ENCODE peak calls at places on chromosomes 6 and 20, in four cellular contexts. G is brain microvascular endothelial cell, W is astrocyte of the spinal cord, P is spleen. N is an unnamed sample.

GRCh38 chr6:49676671-49677281 is 36.6 kb downstream of the CRISP2 start:
- DNase-seq in G (no peak), W (no peak), P (no peak), N (peak; percentile 12)

GRCh38 chr6:142842423-142843261 is 102.3 kb downstream of the HIVEP2 start:
- DNase-seq in G (peak; percentile 92), W (peak; percentile 70), P (no peak), N (peak; percentile 60)

GRCh38 chr6:148221580-148221979 is 121.1 kb upstream of the SASH1 start:
- DNase-seq in G (no peak), W (no peak), P (no peak), N (no peak)

GRCh38 chr6:35469711-35470662 is 1.8 kb downstream of the RPL10A start:
- DNase-seq in G (no peak), W (no peak), P (no peak), N (no peak)

GRCh38 chr20:1341561-1342265 is 12.8 kb upstream of the SDCBP2 start:
- DNase-seq in G (peak; percentile 70), W (peak; percentile 31), P (peak; percentile 8), N (peak; percentile 82)

GRCh38 chr20:39775110-39775509 is 813.0 kb downstream of the DHX35 start:
- DNase-seq in G (peak; percentile 40), W (peak; percentile 94), P (no peak), N (peak; percentile 46)

GRCh38 chr6:140537834-140538680 is 1163.6 kb upstream of the CITED2 start:
- DNase-seq in G (peak; percentile 97), W (peak; percentile 98), P (no peak), N (peak; percentile 96)

GRCh38 chr20:63744158-63744557 is 4.6 kb downstream of the SLC2A4RG start:
- DNase-seq in G (no peak), W (no peak), P (no peak), N (no peak)

GRCh38 chr6:143961868-143962643 is 46.0 kb downstream of the PLAGL1 start:
- DNase-seq in G (no peak), W (no peak), P (no peak), N (no peak)

GRCh38 chr6:44681782-44682181 is 294.3 kb downstream of the CDC5L start:
- DNase-seq in G (peak; percentile 45), W (peak; percentile 65), P (no peak), N (no peak)

GRCh38 chr6:170188571-170189001 is 102.3 kb downstream of the DLL1 start:
- DNase-seq in G (no peak), W (no peak), P (peak; percentile 68), N (no peak)

GRCh38 chr20:8244637-8245036 is 112.6 kb downstream of the PLCB1 start:
- DNase-seq in G (peak; percentile 53), W (peak; percentile 60), P (no peak), N (peak; percentile 92)

GRCh38 chr6:89843070-89843469 is 13.4 kb downstream of the CASP8AP2 start:
- DNase-seq in G (no peak), W (peak; percentile 39), P (no peak), N (peak; percentile 17)

GRCh38 chr6:47203266-47203967 is 106.3 kb downstream of the TNFRSF21 start:
- DNase-seq in G (no peak), W (no peak), P (no peak), N (no peak)

GRCh38 chr6:163415620-163416379 is 1.3 kb downstream of the QKI start:
- DNase-seq in G (peak; percentile 45), W (peak; percentile 73), P (peak; percentile 90), N (peak; percentile 62)

GRCh38 chr6:129730477-129731165 is 20.6 kb upstream of the ARHGAP18 start:
- DNase-seq in G (no peak), W (peak; percentile 53), P (no peak), N (peak; percentile 57)

GRCh38 chr6:52162940-52163908 is 23.0 kb upstream of the IL17A start:
- DNase-seq in G (no peak), W (peak; percentile 4), P (no peak), N (peak; percentile 19)

GRCh38 chr6:49551126-49551865 is 828 bp downstream of the C6orf141 start:
- DNase-seq in G (no peak), W (peak; percentile 33), P (no peak), N (no peak)

GRCh38 chr6:155466546-155466945 is 10.9 kb upstream of the NOX3 start:
- DNase-seq in G (no peak), W (no peak), P (no peak), N (no peak)

GRCh38 chr6:7203939-7204338 is 96.2 kb downstream of the RREB1 start:
- DNase-seq in G (no peak), W (no peak), P (no peak), N (no peak)

GRCh38 chr6:70246118-70246517 is 56.8 kb downstream of the COL9A1 start:
- DNase-seq in G (no peak), W (no peak), P (no peak), N (no peak)

GRCh38 chr6:153231048-153231635 is 100.1 kb upstream of the RGS17 start:
- DNase-seq in G (peak; percentile 66), W (peak; percentile 55), P (no peak), N (peak; percentile 63)

GRCh38 chr20:51412991-51413471 is 129.5 kb downstream of the NFATC2 start:
- DNase-seq in G (no peak), W (peak; percentile 14), P (no peak), N (no peak)

GRCh38 chr6:42960243-42961019 is at the start of gene GNMT:
- DNase-seq in G (no peak), W (no peak), P (peak; percentile 89), N (no peak)

GRCh38 chr6:75431379-75431778 is 62.2 kb downstream of the FILIP1 start:
- DNase-seq in G (peak; percentile 62), W (peak; percentile 49), P (no peak), N (no peak)

GRCh38 chr20:58330692-58331091 is 21.2 kb downstream of the RAB22A start:
- DNase-seq in G (no peak), W (peak; percentile 9), P (no peak), N (peak; percentile 38)

GRCh38 chr20:36528176-36528874 is 13.0 kb upstream of the MYL9 start:
- DNase-seq in G (no peak), W (no peak), P (no peak), N (no peak)

GRCh38 chr6:56661298-56661697 is 18.6 kb upstream of the DST start:
- DNase-seq in G (no peak), W (no peak), P (no peak), N (no peak)

GRCh38 chr6:85372188-85372914 is 77.5 kb upstream of the NT5E start:
- DNase-seq in G (no peak), W (no peak), P (no peak), N (no peak)

GRCh38 chr20:24981750-24982149 is 10.8 kb downstream of the APMAP start:
- DNase-seq in G (no peak), W (no peak), P (peak; percentile 88), N (no peak)

GRCh38 chr6:44268095-44268628 is 2.1 kb upstream of the TMEM151B start:
- DNase-seq in G (peak; percentile 29), W (peak; percentile 38), P (peak; percentile 82), N (peak; percentile 62)

GRCh38 chr20:62587757-62588402 is 54.4 kb upstream of the SLCO4A1 start:
- DNase-seq in G (no peak), W (no peak), P (no peak), N (peak; percentile 14)

GRCh38 chr6:34858681-34859080 is 29.2 kb downstream of the TAF11 start:
- DNase-seq in G (no peak), W (no peak), P (no peak), N (no peak)

GRCh38 chr20:3237958-3238615 is 903 bp downstream of the SLC4A11 start:
- DNase-seq in G (no peak), W (no peak), P (no peak), N (no peak)

GRCh38 chr20:3239026-3239866 is at the start of gene SLC4A11:
- DNase-seq in G (no peak), W (peak; percentile 59), P (peak; percentile 82), N (peak; percentile 62)

GRCh38 chr20:3238616-3239025 is 369 bp downstream of the SLC4A11 start:
- DNase-seq in G (no peak), W (no peak), P (no peak), N (no peak)

GRCh38 chr20:3235661-3236324 is 3.2 kb downstream of the SLC4A11 start:
- DNase-seq in G (no peak), W (no peak), P (no peak), N (peak; percentile 22)

DNA sequence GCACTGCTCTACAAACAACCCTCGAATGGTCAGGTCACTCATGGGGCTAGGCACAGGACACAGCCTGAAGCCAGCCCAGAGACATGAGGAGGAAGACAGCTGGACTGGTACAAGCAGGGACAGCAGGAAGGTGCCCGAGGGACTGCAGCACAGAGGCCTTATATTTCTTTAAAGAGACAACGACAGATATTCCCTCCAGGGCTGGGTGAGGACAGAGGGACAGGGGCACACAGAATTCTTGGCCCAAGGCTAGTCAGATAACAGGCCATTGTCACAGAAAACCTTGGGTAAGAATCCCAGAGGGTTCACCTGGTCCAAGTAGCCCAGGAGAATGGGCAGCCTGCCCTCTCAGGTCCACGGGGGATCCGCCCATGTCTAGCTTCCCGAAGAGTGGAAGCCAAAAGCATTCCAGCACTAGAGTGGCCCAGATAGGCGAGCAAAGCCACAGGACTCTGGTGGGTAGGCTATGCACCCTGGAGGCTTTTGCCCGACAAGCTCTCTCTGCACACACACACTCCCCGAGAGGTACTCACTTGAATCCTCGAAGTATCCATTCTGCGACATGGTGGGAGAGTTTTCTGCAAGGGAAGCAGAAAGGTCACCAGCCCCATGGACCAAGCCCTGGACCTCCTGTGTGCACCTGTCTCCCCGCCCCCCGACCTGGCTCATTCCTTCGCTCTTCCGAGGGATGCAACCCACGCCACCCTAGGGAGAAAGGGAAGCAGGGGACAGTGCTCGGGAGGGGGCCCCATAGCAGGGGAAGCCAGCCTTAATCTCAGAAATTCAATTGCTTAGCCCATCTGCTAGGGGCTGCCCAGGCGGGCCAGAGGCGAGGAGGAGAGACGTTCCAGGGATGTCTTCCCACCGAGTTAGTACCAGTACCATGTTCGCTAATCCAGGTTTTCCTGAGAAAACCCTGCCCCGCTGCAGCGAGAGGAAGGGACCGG is 1.7 kb downstream of the SLC4A11 start:
- DNase-seq in G (no peak), W (no peak), P (no peak), N (no peak)
- H3K4me3 ChIP-seq in G (no peak overlapping the region), W (no peak overlapping the region), P (no peak overlapping the region), N (peak overlapping the region; percentile 66)

GRCh38 chr6:37624606-37625574 is 72.8 kb downstream of the MDGA1 start:
- DNase-seq in G (no peak), W (no peak), P (peak; percentile 87), N (no peak)
- H3K4me3 ChIP-seq in G (no peak overlapping the region), W (no peak overlapping the region), P (no peak overlapping the region), N (no peak overlapping the region)

DNA sequence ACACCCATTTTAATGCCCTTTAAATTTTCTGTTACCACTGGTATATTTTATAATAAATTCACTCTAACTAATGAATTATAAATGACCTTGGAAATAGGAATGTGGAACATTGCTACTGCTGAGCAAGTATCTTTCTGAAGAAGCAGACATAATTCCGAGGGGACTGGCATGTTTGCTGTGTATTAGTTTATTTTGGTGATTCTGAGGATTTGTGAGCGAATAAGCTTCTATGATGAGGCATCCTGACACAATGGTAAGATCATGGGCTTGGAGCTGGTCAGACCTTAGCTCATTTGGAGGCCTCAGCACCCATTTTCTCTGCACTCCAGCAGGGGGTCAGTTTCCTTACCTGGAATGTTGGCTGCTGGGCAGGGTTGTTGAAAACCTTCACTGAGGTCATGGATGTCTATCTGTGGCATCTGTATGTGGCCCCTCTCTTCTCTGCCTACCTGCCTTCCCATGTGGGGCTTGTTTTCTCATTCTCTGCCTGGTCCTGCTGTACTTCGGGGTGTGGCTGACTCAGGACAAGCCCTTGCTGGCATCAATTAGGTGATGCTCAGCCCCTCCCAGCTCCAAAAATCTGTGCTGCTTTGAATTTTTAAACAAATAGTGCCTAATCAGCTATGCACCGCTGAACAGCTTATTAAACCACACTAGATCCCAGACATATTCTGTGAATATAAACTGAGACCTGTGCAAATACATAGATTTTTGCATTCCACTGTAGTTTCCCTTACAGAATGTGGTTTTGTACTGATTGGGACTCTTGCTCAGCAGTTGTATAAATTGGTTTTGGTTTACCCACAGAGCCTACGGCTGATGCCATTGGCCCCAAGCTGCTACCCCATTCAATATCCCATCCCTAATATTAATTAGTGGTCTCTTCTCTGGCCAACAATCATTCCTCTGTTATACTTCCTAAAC is 10.7 kb downstream of the ARID1B start:
- DNase-seq in G (no peak), W (no peak), P (no peak), N (no peak)
- H3K4me3 ChIP-seq in G (no peak overlapping the region), W (no peak overlapping the region), P (no peak overlapping the region), N (no peak overlapping the region)

GRCh38 chr6:3228791-3229565 is 1.5 kb upstream of the TUBB2B start:
- DNase-seq in G (no peak), W (no peak), P (no peak), N (no peak)
- H3K4me3 ChIP-seq in G (peak overlapping the region; percentile 5), W (peak overlapping the region; percentile 25), P (no peak overlapping the region), N (no peak overlapping the region)